ENCODE peak calls at places on chromosomes 6 and 20, in eight cellular contexts. Q is effector CD4-positive, alpha-beta T cell; X is kidney; M is naive B cell; U is head of caudate nucleus; E is NCI-H345; F is stimulated activated CD4-positive, alpha-beta T cell treated with anti-CD3 and anti-CD28 coated beads, Interleukin-1b, Interleukin-23, amount 100 ng/mL, for 4 hours; I is H4. T is an unnamed sample.

GRCh38 chr6:11025911-11026635 is 18.0 kb downstream of the ELOVL2 start:
- DNase-seq in Q (no peak), X (no peak), M (peak; percentile 4), U (no peak), E (no peak), F (no peak), I (no peak), T (no peak)

GRCh38 chr6:105993769-105994521 is 92.2 kb upstream of the PRDM1 start:
- DNase-seq in Q (peak; percentile 25), X (peak; percentile 79), M (peak; percentile 49), U (no peak), E (no peak), F (peak; percentile 33), I (peak; percentile 20), T (peak; percentile 19)

GRCh38 chr20:38970302-38970701 is 8.2 kb downstream of the DHX35 start:
- DNase-seq in Q (no peak), X (no peak), M (no peak), U (no peak), E (no peak), F (no peak), I (no peak), T (peak; percentile 83)

GRCh38 chr6:159874475-159874874 is 16.3 kb upstream of the MAS1 start:
- DNase-seq in Q (no peak), X (peak; percentile 81), M (no peak), U (peak; percentile 25), E (no peak), F (no peak), I (no peak), T (peak; percentile 77)

GRCh38 chr6:150617496-150618460 is 18.1 kb downstream of the PLEKHG1 start:
- DNase-seq in Q (no peak), X (no peak), M (no peak), U (no peak), E (no peak), F (no peak), I (no peak), T (peak; percentile 18)

GRCh38 chr6:168895102-168895812 is 358.4 kb downstream of the THBS2 start:
- DNase-seq in Q (peak; percentile 58), X (peak; percentile 91), M (peak; percentile 51), U (peak; percentile 81), E (peak; percentile 88), F (peak; percentile 59), I (peak; percentile 65), T (peak; percentile 76)

GRCh38 chr6:82978362-82978945 is 87.2 kb downstream of the UBE3D start:
- DNase-seq in Q (no peak), X (no peak), M (no peak), U (no peak), E (no peak), F (no peak), I (no peak), T (no peak)

GRCh38 chr6:30352550-30352949 is 7.6 kb downstream of the RPP21 start:
- DNase-seq in Q (no peak), X (no peak), M (no peak), U (no peak), E (no peak), F (no peak), I (no peak), T (no peak)

GRCh38 chr6:134863763-134864510 is 86.0 kb downstream of the ALDH8A1 start:
- DNase-seq in Q (no peak), X (no peak), M (no peak), U (no peak), E (no peak), F (no peak), I (no peak), T (no peak)

GRCh38 chr6:88952065-88952704 is 11.2 kb downstream of the RNGTT start:
- DNase-seq in Q (no peak), X (no peak), M (no peak), U (no peak), E (no peak), F (no peak), I (no peak), T (peak; percentile 47)

GRCh38 chr6:89956182-89956581 is 61.9 kb downstream of the GJA10 start:
- DNase-seq in Q (no peak), X (no peak), M (no peak), U (no peak), E (no peak), F (no peak), I (no peak), T (no peak)

GRCh38 chr20:5316188-5317158 is at the start of gene PROKR2:
- DNase-seq in Q (no peak), X (no peak), M (no peak), U (no peak), E (peak; percentile 61), F (no peak), I (no peak), T (no peak)

GRCh38 chr20:61925555-61926252 is 140.0 kb downstream of the TAF4 start:
- DNase-seq in Q (no peak), X (peak; percentile 51), M (no peak), U (no peak), E (peak; percentile 94), F (no peak), I (peak; percentile 78), T (peak; percentile 20)

GRCh38 chr6:139519571-139520031 is 145.2 kb upstream of the CITED2 start:
- DNase-seq in Q (no peak), X (no peak), M (no peak), U (no peak), E (no peak), F (no peak), I (no peak), T (peak; percentile 33)

GRCh38 chr6:105402090-105402980 is 547 bp downstream of the PREP start:
- DNase-seq in Q (peak; percentile 8), X (no peak), M (peak; percentile 11), U (no peak), E (no peak), F (peak; percentile 1), I (no peak), T (peak; percentile 57)

GRCh38 chr6:18022398-18023231 is 35.2 kb upstream of the KIF13A start:
- DNase-seq in Q (no peak), X (no peak), M (no peak), U (no peak), E (peak; percentile 47), F (no peak), I (no peak), T (peak; percentile 78)

GRCh38 chr20:45949542-45950329 is 15.3 kb downstream of the PCIF1 start:
- DNase-seq in Q (no peak), X (peak; percentile 56), M (no peak), U (no peak), E (no peak), F (no peak), I (no peak), T (no peak)

GRCh38 chr6:135811644-135812043 is 39.9 kb upstream of the PDE7B start:
- DNase-seq in Q (no peak), X (no peak), M (no peak), U (no peak), E (no peak), F (no peak), I (no peak), T (no peak)

GRCh38 chr6:170405311-170405975 is 98.9 kb downstream of the FAM120B start:
- DNase-seq in Q (no peak), X (no peak), M (no peak), U (no peak), E (no peak), F (no peak), I (peak; percentile 51), T (peak; percentile 97)

GRCh38 chr6:125984311-125984710 is 2.0 kb upstream of the TRMT11 start:
- DNase-seq in Q (no peak), X (no peak), M (no peak), U (no peak), E (no peak), F (no peak), I (peak; percentile 4), T (peak; percentile 33)

GRCh38 chr20:45867811-45868176 is 10.4 kb downstream of the ZSWIM3 start:
- DNase-seq in Q (no peak), X (no peak), M (no peak), U (no peak), E (no peak), F (no peak), I (no peak), T (peak; percentile 45)

GRCh38 chr6:13614126-13614925 is 809 bp upstream of the NOL7 start:
- DNase-seq in Q (peak; percentile 15), X (peak; percentile 89), M (no peak), U (peak; percentile 44), E (no peak), F (peak; percentile 40), I (peak; percentile 10), T (peak; percentile 60)

GRCh38 chr6:122779672-122780066 is at the start of gene FABP7:
- DNase-seq in Q (no peak), X (no peak), M (no peak), U (no peak), E (peak; percentile 37), F (no peak), I (no peak), T (no peak)